ENCODE peak calls at places on chromosomes 6 and 20, in four cellular contexts. One of them, this sample, is unnamed.

GRCh38 chr20:32966881-32967781 is 37.1 kb downstream of the SUN5 start:
- DNase-seq in CD4-positive, alpha-beta memory T cell: peak
- DNase-seq in CD8-positive, alpha-beta memory T cell: peak
- DNase-seq in fibroblast of the conjunctiva: no peak
- DNase-seq in this sample: peak

GRCh38 chr20:52783769-52784168 is 188.4 kb upstream of the TSHZ2 start:
- DNase-seq in CD8-positive, alpha-beta memory T cell: no peak
- DNase-seq in CD4-positive, alpha-beta memory T cell: no peak
- DNase-seq in fibroblast of the conjunctiva: no peak
- DNase-seq in this sample: no peak

GRCh38 chr20:57262244-57263126 is 4.0 kb downstream of the BMP7 start:
- DNase-seq in CD4-positive, alpha-beta memory T cell: no peak
- DNase-seq in fibroblast of the conjunctiva: no peak
- DNase-seq in CD8-positive, alpha-beta memory T cell: no peak
- DNase-seq in this sample: no peak

GRCh38 chr20:63645218-63645617 is 8.0 kb downstream of the STMN3 start:
- DNase-seq in CD8-positive, alpha-beta memory T cell: no peak
- DNase-seq in fibroblast of the conjunctiva: no peak
- DNase-seq in CD4-positive, alpha-beta memory T cell: no peak
- DNase-seq in this sample: no peak

GRCh38 chr20:49230575-49231211 is 11.5 kb downstream of the DDX27 start:
- DNase-seq in CD8-positive, alpha-beta memory T cell: no peak
- DNase-seq in CD4-positive, alpha-beta memory T cell: no peak
- DNase-seq in fibroblast of the conjunctiva: no peak
- DNase-seq in this sample: no peak

GRCh38 chr20:15656124-15656523 is 917.1 kb downstream of the KIF16B start:
- DNase-seq in fibroblast of the conjunctiva: no peak
- DNase-seq in CD8-positive, alpha-beta memory T cell: no peak
- DNase-seq in CD4-positive, alpha-beta memory T cell: no peak
- DNase-seq in this sample: no peak

GRCh38 chr20:5168582-5169396 is 42.0 kb downstream of the CDS2 start:
- DNase-seq in CD8-positive, alpha-beta memory T cell: no peak
- DNase-seq in fibroblast of the conjunctiva: no peak
- DNase-seq in CD4-positive, alpha-beta memory T cell: no peak
- DNase-seq in this sample: no peak

GRCh38 chr20:25250508-25250907 is 2.6 kb downstream of the PYGB start:
- DNase-seq in CD4-positive, alpha-beta memory T cell: no peak
- DNase-seq in CD8-positive, alpha-beta memory T cell: no peak
- DNase-seq in fibroblast of the conjunctiva: no peak
- DNase-seq in this sample: no peak

GRCh38 chr6:5398530-5398929 is 137.2 kb downstream of the FARS2 start:
- DNase-seq in CD4-positive, alpha-beta memory T cell: peak
- DNase-seq in CD8-positive, alpha-beta memory T cell: no peak
- DNase-seq in fibroblast of the conjunctiva: peak
- DNase-seq in this sample: no peak

GRCh38 chr6:36196880-36197548 is 470 bp downstream of the BRPF3 start:
- DNase-seq in CD4-positive, alpha-beta memory T cell: peak
- DNase-seq in CD8-positive, alpha-beta memory T cell: peak
- DNase-seq in fibroblast of the conjunctiva: peak
- DNase-seq in this sample: peak

GRCh38 chr6:82862543-82862942 is 203.1 kb downstream of the UBE3D start:
- DNase-seq in fibroblast of the conjunctiva: no peak
- DNase-seq in CD4-positive, alpha-beta memory T cell: no peak
- DNase-seq in CD8-positive, alpha-beta memory T cell: no peak
- DNase-seq in this sample: no peak

GRCh38 chr20:3080939-3081388 is 3.6 kb downstream of the AVP start:
- DNase-seq in CD8-positive, alpha-beta memory T cell: no peak
- DNase-seq in CD4-positive, alpha-beta memory T cell: no peak
- DNase-seq in fibroblast of the conjunctiva: peak
- DNase-seq in this sample: no peak

GRCh38 chr20:46751856-46752255 is 42.4 kb downstream of the SLC2A10 start:
- DNase-seq in CD4-positive, alpha-beta memory T cell: no peak
- DNase-seq in CD8-positive, alpha-beta memory T cell: no peak
- DNase-seq in fibroblast of the conjunctiva: no peak
- DNase-seq in this sample: no peak

GRCh38 chr20:43987531-43987930 is 72.9 kb downstream of the TOX2 start:
- DNase-seq in fibroblast of the conjunctiva: no peak
- DNase-seq in CD4-positive, alpha-beta memory T cell: no peak
- DNase-seq in CD8-positive, alpha-beta memory T cell: no peak
- DNase-seq in this sample: no peak

GRCh38 chr20:34708621-34709043 is 4.5 kb downstream of the TP53INP2 start:
- DNase-seq in CD4-positive, alpha-beta memory T cell: peak
- DNase-seq in CD8-positive, alpha-beta memory T cell: peak
- DNase-seq in fibroblast of the conjunctiva: peak
- DNase-seq in this sample: peak

GRCh38 chr6:169965657-169966311 is 214.4 kb downstream of the ERMARD start:
- DNase-seq in CD8-positive, alpha-beta memory T cell: no peak
- DNase-seq in fibroblast of the conjunctiva: no peak
- DNase-seq in CD4-positive, alpha-beta memory T cell: no peak
- DNase-seq in this sample: no peak

GRCh38 chr6:87722831-87723726 is 21.0 kb upstream of the AKIRIN2 start:
- DNase-seq in CD4-positive, alpha-beta memory T cell: no peak
- DNase-seq in CD8-positive, alpha-beta memory T cell: no peak
- DNase-seq in fibroblast of the conjunctiva: peak
- DNase-seq in this sample: no peak

GRCh38 chr20:21360686-21361085 is 36.6 kb downstream of the NKX2-4 start:
- DNase-seq in CD8-positive, alpha-beta memory T cell: no peak
- DNase-seq in fibroblast of the conjunctiva: no peak
- DNase-seq in CD4-positive, alpha-beta memory T cell: no peak
- DNase-seq in this sample: no peak

GRCh38 chr6:158488065-158488464 is 71.8 kb upstream of the TMEM181 start:
- DNase-seq in CD4-positive, alpha-beta memory T cell: no peak
- DNase-seq in CD8-positive, alpha-beta memory T cell: no peak
- DNase-seq in fibroblast of the conjunctiva: peak
- DNase-seq in this sample: no peak

GRCh38 chr6:32086661-32087573 is 22.2 kb downstream of the TNXB start:
- DNase-seq in CD4-positive, alpha-beta memory T cell: no peak
- DNase-seq in CD8-positive, alpha-beta memory T cell: no peak
- DNase-seq in fibroblast of the conjunctiva: no peak
- DNase-seq in this sample: no peak

GRCh38 chr6:106614592-106615301 is 14.6 kb downstream of the RTN4IP1 start:
- DNase-seq in fibroblast of the conjunctiva: no peak
- DNase-seq in CD8-positive, alpha-beta memory T cell: no peak
- DNase-seq in CD4-positive, alpha-beta memory T cell: no peak
- DNase-seq in this sample: no peak

GRCh38 chr6:49801525-49801924 is 14.4 kb upstream of the PGK2 start:
- DNase-seq in fibroblast of the conjunctiva: no peak
- DNase-seq in CD8-positive, alpha-beta memory T cell: no peak
- DNase-seq in CD4-positive, alpha-beta memory T cell: no peak
- DNase-seq in this sample: no peak

This sample was measured in activated T-helper 2 cell treated with anti-CD3 and anti-CD28 coated beads, Interferon-gamma antibody, Interleukin-2, Interleukin-4, amounts not matched to agents 10 μg/mL and 5 μg/mL and 100 μg/mL, durations not matched to agents 14 hours and 24 hours and 36 hours.